ENCODE peak calls at places on chromosomes 6 and 20, in nine cellular contexts. T is ovary; D is cardiac muscle cell; R is CD8-positive, alpha-beta memory T cell; H is tibial artery; O is right lobe of liver; N is osteoblast; M is prostate gland; P is AG04450. J is an unnamed sample. For H3K27me3, the result is how much of the 10 kb centered on the place peaks cover.

GRCh38 chr20:34285450-34285849 is 17.7 kb downstream of the AHCY start:
- DNase-seq in M (no peak), T (no peak), O (no peak), D (no peak), R (no peak), H (no peak), P (no peak), N (no peak), J (no peak)

GRCh38 chr6:36592221-36592655 is 1.9 kb upstream of the SRSF3 start:
- DNase-seq in D (no peak), M (no peak), O (no peak), R (no peak), P (no peak), T (no peak), N (no peak), H (peak), J (no peak)

GRCh38 chr6:159324599-159324998 is 155.4 kb downstream of the FNDC1 start:
- DNase-seq in D (peak), O (no peak), P (no peak), R (no peak), H (no peak), M (no peak), N (no peak), T (no peak), J (no peak)

GRCh38 chr6:71420693-71421328 is 132.2 kb downstream of the OGFRL1 start:
- DNase-seq in T (peak), D (peak), P (peak), O (peak), R (no peak), H (peak), M (peak), N (peak), J (peak)

GRCh38 chr6:21273451-21273850 is 320.1 kb upstream of the SOX4 start:
- DNase-seq in T (no peak), N (no peak), P (no peak), R (no peak), H (no peak), M (no peak), O (no peak), D (no peak), J (no peak)

GRCh38 chr6:153595903-153596302 is 443.1 kb upstream of the OPRM1 start:
- DNase-seq in D (peak), N (no peak), T (no peak), P (no peak), R (no peak), H (no peak), O (no peak), M (no peak), J (no peak)

GRCh38 chr6:146650799-146651481 is 52.2 kb downstream of the ADGB start:
- DNase-seq in D (no peak), P (no peak), H (no peak), N (no peak), R (no peak), T (no peak), M (no peak), O (no peak), J (no peak)

GRCh38 chr20:22305391-22305790 is 279.0 kb downstream of the FOXA2 start:
- DNase-seq in O (no peak), M (no peak), H (no peak), D (no peak), N (no peak), R (no peak), P (no peak), T (no peak), J (no peak)

GRCh38 chr20:25196701-25197120 is 1.2 kb downstream of the ENTPD6 start:
- DNase-seq in M (peak), H (no peak), O (no peak), D (no peak), R (peak), T (no peak), N (peak), P (no peak), J (peak)

GRCh38 chr6:18400831-18401446 is 13.8 kb downstream of the RNF144B start:
- DNase-seq in O (no peak), R (no peak), H (no peak), P (no peak), N (peak), T (no peak), M (no peak), D (no peak), J (no peak)

DNA sequence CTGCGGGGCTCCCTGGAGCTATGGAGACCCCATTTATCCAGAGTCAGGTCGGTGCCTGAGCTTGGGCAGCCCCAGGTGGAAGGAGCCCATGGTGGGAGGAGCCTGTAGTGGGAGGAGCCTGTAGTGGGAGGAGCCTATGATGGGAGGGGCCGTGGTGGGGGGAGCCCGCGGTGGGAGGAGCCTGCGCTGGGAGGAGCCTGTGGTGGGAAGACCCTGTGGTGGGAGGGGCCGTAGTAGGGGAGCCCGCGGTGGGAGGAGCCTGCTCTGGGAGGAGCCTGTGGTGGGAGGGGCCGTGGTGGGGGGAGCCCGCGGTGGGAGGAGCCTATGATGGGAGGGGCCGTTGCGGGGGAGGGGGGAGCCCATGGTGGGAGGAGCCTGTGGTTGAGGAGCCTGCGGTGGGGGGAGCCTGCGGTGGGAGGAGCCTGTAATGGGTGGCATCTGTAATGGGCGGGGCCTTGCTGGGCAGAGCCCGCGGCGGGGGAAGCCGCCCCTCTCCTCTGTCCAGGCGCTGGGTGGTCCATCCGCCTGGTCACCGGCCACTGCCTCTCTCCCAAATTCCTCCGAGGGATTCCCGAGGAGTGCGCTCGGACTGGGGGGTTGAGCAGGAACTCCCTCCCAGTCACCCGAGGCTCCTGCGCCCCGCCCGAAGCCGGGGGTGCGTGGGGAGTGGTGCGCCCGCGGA is 567 bp upstream of the FNDC11 start:
- DNase-seq in P (peak), D (peak), N (peak), O (no peak), R (peak), M (peak), T (peak), H (peak), J (peak)
- H3K4me3 ChIP-seq in P (peak), D (peak), N (peak), O (peak), R (peak), M (peak), T (peak), H (peak), J (peak)

DNA sequence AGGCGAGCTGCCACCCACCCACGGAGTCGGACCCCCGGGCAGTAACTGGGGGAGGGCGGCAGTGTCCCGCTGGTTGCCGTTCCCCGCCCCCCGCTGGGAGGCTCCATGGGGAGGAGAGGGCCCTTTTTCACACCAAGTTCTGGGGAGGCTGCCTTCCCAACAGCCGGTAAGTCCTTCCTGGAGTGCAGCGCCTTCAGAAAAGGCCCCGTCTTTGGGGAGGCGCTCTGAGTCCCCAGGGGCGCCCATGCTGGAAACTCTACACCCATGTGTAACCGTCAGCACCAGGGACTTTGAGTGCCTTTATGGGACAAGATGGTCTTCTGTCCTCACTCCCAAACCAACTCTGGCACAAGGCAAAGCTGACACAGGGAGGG is 435 bp upstream of the SOX18 start:
- DNase-seq in P (no peak), N (no peak), O (no peak), T (no peak), D (peak), M (no peak), R (no peak), H (no peak), J (no peak)
- H3K27me3 ChIP-seq in P (half or more), N (under half), O (under half), T (under half), D (half or more), M (under half), R (under half), H (under half), J (under half)

GRCh38 chr6:6890400-6890858 is 217.3 kb upstream of the RREB1 start:
- DNase-seq in M (no peak), T (peak), O (peak), D (peak), N (no peak), P (no peak), R (no peak), H (no peak), J (peak)
- H3K4me3 ChIP-seq in M (no peak), T (no peak), O (no peak), D (no peak), N (peak), P (no peak), R (no peak), H (no peak), J (no peak)

DNA sequence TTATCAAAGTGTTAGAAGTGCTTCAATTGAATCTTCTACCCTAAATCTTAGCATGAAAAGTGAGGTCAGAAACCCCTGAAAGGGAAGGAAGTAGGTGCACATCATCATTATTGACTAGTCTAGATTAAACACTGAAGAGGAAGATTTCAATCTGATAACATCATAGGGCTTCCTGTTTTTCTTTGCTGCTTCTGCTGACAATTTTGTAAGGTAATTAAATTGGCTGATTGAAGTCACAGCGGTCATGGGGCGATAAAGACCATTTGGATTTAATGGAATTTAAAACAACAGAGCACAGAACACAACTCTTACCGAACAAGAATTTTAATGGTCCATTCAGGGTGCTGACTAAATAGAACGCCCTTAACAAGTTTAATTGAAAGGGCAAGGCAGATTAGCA is 11.3 kb downstream of the GRIK2 start:
- DNase-seq in T (no peak), H (no peak), R (no peak), D (no peak), M (no peak), O (no peak), N (no peak), P (no peak), J (no peak)
- H3K27me3 ChIP-seq in T (under half), H (under half), R (under half), D (half or more), M (under half), O (under half), N (under half), P (under half), J (under half)